ENCODE peak calls at places on chromosomes 1 and 21, in five cellular contexts. G is activated naive CD4-positive, alpha-beta T cell; Z is psoas muscle; X is EL; K is activated T-cell treated with anti-CD3 and anti-CD28 coated beads for 4 hours. S is an unnamed sample.

GRCh38 chr1:3222042-3222692 is 153.2 kb downstream of the PRDM16 start:
- DNase-seq in X (no peak), Z (no peak), K (no peak), G (no peak), S (peak)

GRCh38 chr1:187413770-187414169 is 585.0 kb downstream of the PLA2G4A start:
- DNase-seq in K (no peak), Z (no peak), X (no peak), G (no peak), S (no peak)

GRCh38 chr1:29585656-29586055 is 349.3 kb downstream of the PTPRU start:
- DNase-seq in Z (no peak), X (no peak), K (no peak), G (no peak), S (no peak)

GRCh38 chr1:96234299-96234698 is 487.3 kb upstream of the PTBP2 start:
- DNase-seq in K (no peak), G (no peak), X (peak), Z (peak), S (peak)

GRCh38 chr1:192303029-192303428 is 13.8 kb upstream of the RGS21 start:
- DNase-seq in Z (no peak), G (no peak), X (peak), K (no peak), S (no peak)

GRCh38 chr1:177209357-177209756 is 38.6 kb downstream of the BRINP2 start:
- DNase-seq in G (no peak), X (peak), Z (peak), K (no peak), S (peak)

GRCh38 chr1:58585166-58585565 is 8.1 kb upstream of the TACSTD2 start:
- DNase-seq in Z (no peak), X (no peak), K (no peak), G (no peak), S (no peak)

GRCh38 chr1:15178571-15179484 is 25.3 kb downstream of the TMEM51 start:
- DNase-seq in K (no peak), X (peak), G (no peak), Z (no peak), S (peak)

GRCh38 chr21:46291561-46291960 is 5.4 kb downstream of the YBEY start:
- DNase-seq in G (no peak), Z (no peak), K (no peak), X (no peak), S (no peak)

GRCh38 chr1:30668026-30668425 is 55.4 kb downstream of the MATN1 start:
- DNase-seq in X (peak), Z (no peak), K (no peak), G (no peak), S (peak)

GRCh38 chr21:45534591-45535331 is 7.5 kb downstream of the SLC19A1 start:
- DNase-seq in K (no peak), G (no peak), Z (peak), X (no peak), S (peak)

GRCh38 chr1:154847891-154848290 is 22.2 kb downstream of the KCNN3 start:
- DNase-seq in K (no peak), X (peak), G (no peak), Z (peak), S (no peak)

GRCh38 chr1:103371234-103371633 is 154.3 kb upstream of the RNPC3 start:
- DNase-seq in X (peak), Z (peak), K (no peak), G (no peak), S (no peak)

GRCh38 chr1:58251415-58252073 is 295.0 kb downstream of the OMA1 start:
- DNase-seq in X (peak), Z (no peak), G (no peak), K (no peak), S (no peak)

GRCh38 chr1:239976130-239976968 is 115.3 kb upstream of the FMN2 start:
- DNase-seq in Z (no peak), G (no peak), X (peak), K (peak), S (no peak)

GRCh38 chr1:51063121-51063520 is 38.9 kb upstream of the C1orf185 start:
- DNase-seq in G (no peak), Z (no peak), X (peak), K (no peak), S (no peak)

GRCh38 chr1:36956570-36956969 is 77.7 kb downstream of the GRIK3 start:
- DNase-seq in Z (no peak), G (no peak), X (no peak), K (no peak), S (no peak)

GRCh38 chr21:28421716-28422480 is 570.8 kb downstream of the LTN1 start:
- DNase-seq in X (peak), Z (no peak), G (no peak), K (no peak), S (no peak)

GRCh38 chr1:173190101-173190895 is 16.8 kb downstream of the TNFSF4 start:
- DNase-seq in Z (peak), K (no peak), X (peak), G (no peak), S (peak)

GRCh38 chr1:10516925-10517676 is 42.4 kb downstream of the PEX14 start:
- DNase-seq in K (no peak), G (no peak), Z (no peak), X (no peak), S (no peak)

GRCh38 chr1:37033355-37034291 is 692 bp downstream of the GRIK3 start:
- DNase-seq in K (no peak), Z (no peak), X (no peak), G (no peak), S (no peak)

S was measured in aorta.